ENCODE peak calls at places on chromosomes 13 and 19, in five cellular contexts. S, T, B, D and L are unnamed samples.

GRCh38 chr19:12126707-12127106 is 13.4 kb downstream of the ZNF20 start:
- DNase-seq in D (no peak), S (no peak), T (peak; percentile 11), B (no peak), L (no peak)

GRCh38 chr13:113851826-113852535 is 11.9 kb downstream of the GAS6 start:
- DNase-seq in D (no peak), S (no peak), T (no peak), B (no peak), L (peak; percentile 47)

GRCh38 chr13:24668511-24668910 is 11.7 kb upstream of the ATP12A start:
- DNase-seq in S (no peak), D (no peak), B (no peak), T (no peak), L (no peak)

GRCh38 chr19:12784871-12785430 is 6.3 kb upstream of the JUNB start:
- DNase-seq in S (no peak), D (no peak), B (peak; percentile 63), T (no peak), L (no peak)

GRCh38 chr13:109940637-109941036 is 154.3 kb upstream of the IRS2 start:
- DNase-seq in S (no peak), D (no peak), B (no peak), T (no peak), L (no peak)

GRCh38 chr19:7853760-7854107 is 20.5 kb downstream of the PRR36 start:
- DNase-seq in S (peak; percentile 39), D (no peak), B (no peak), T (no peak), L (no peak)

GRCh38 chr13:50911051-50911690 is 1.6 kb downstream of the RNASEH2B start:
- DNase-seq in S (no peak), B (peak; percentile 48), T (peak; percentile 13), D (no peak), L (no peak)

GRCh38 chr13:93689333-93689732 is 462.7 kb downstream of the GPC6 start:
- DNase-seq in T (no peak), D (no peak), S (no peak), B (no peak), L (no peak)

GRCh38 chr19:48544856-48545750 is 6.9 kb upstream of the SULT2B1 start:
- DNase-seq in B (no peak), T (no peak), D (no peak), S (no peak), L (no peak)

GRCh38 chr13:110565296-110565695 is 3.8 kb upstream of the RAB20 start:
- DNase-seq in T (no peak), S (no peak), D (no peak), B (no peak), L (no peak)

GRCh38 chr19:13574933-13575332 is 68.7 kb upstream of the CACNA1A start:
- DNase-seq in S (no peak), D (no peak), B (no peak), T (no peak), L (no peak)

GRCh38 chr13:63107163-63107935 is 1691.7 kb upstream of the PCDH20 start:
- DNase-seq in D (no peak), S (no peak), T (no peak), B (no peak), L (no peak)

GRCh38 chr13:30569901-30570576 is 47.7 kb upstream of the USPL1 start:
- DNase-seq in S (no peak), T (peak; percentile 91), B (no peak), D (peak; percentile 83), L (peak; percentile 69)

GRCh38 chr19:33683881-33684549 is 62.3 kb downstream of the CHST8 start:
- DNase-seq in D (no peak), T (peak; percentile 31), S (no peak), B (peak; percentile 17), L (peak; percentile 62)

GRCh38 chr19:18427080-18427751 is 8.0 kb downstream of the SSBP4 start:
- DNase-seq in B (no peak), T (no peak), S (peak; percentile 61), D (no peak), L (no peak)

GRCh38 chr13:25905411-25906010 is 146.3 kb downstream of the SHISA2 start:
- DNase-seq in D (no peak), T (peak; percentile 23), S (no peak), B (no peak), L (no peak)

GRCh38 chr19:38386968-38387549 is 775 bp downstream of the GGN start:
- DNase-seq in T (no peak), D (no peak), S (no peak), B (no peak), L (no peak)

GRCh38 chr19:56764296-56764695 is 76.2 kb downstream of the PEG3 start:
- DNase-seq in S (no peak), T (no peak), D (no peak), B (no peak), L (no peak)

GRCh38 chr13:35917252-35917941 is 213.8 kb downstream of the DCLK1 start:
- DNase-seq in B (peak; percentile 44), D (no peak), T (peak; percentile 7), S (no peak), L (no peak)
- H3K4me3 ChIP-seq in B (peak overlapping the region; percentile 8), D (peak overlapping the region; percentile 10), T (no peak overlapping the region), S (no peak overlapping the region), L (no peak overlapping the region)

DNA sequence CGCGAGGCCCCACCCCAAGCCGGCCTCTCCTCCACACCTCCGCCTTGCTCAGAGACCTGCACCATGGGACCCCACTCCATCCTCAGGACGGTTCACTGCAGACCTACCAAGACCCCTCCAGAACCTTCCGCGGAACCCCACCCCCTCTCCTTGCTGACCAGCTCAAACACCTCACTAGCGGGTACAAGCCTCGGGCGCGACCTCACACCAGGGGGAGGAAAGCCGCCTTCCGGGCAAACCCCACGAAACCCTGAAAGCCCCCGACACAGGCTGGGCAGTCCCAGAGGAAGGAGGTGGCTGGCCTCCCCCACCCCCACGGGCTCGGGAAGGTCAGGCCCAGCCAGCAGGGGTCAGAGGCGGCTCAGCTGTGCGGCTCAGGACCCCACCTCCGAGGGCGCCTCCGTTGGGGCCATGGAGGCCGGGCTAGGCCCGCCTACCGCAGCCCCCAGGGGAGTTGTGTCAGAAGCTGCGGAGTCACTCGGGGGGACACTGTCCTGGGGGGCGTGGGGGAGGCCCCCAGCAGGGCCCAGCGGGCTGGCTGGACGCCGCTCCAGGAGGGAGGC is 9.8 kb downstream of the GRIN3B start:
- DNase-seq in D (no peak), T (no peak), S (peak; percentile 77), B (no peak), L (no peak)
- TF ChIP-seq CTCF in D (no peak), T (no peak), S (no peak), B (no peak), L (no peak)

GRCh38 chr19:17215125-17215971 is at the start of gene USE1:
- DNase-seq in B (peak; percentile 96), S (peak; percentile 95), D (peak; percentile 51), T (peak; percentile 94), L (peak; percentile 91)
- H3K4me3 ChIP-seq in B (peak within 1 kb of the TSS; percentile 73), S (peak within 1 kb of the TSS; percentile 61), D (peak within 1 kb of the TSS; percentile 77), T (peak within 1 kb of the TSS; percentile 73), L (peak within 1 kb of the TSS; percentile 91)

GRCh38 chr19:45130888-45131615 is 29.7 kb downstream of the NKPD1 start:
- DNase-seq in B (peak; percentile 53), S (no peak), D (no peak), T (no peak), L (peak; percentile 57)
- TF ChIP-seq CTCF in B (peak; percentile 31), S (no peak), D (peak; percentile 40), T (no peak), L (peak; percentile 24)

DNA sequence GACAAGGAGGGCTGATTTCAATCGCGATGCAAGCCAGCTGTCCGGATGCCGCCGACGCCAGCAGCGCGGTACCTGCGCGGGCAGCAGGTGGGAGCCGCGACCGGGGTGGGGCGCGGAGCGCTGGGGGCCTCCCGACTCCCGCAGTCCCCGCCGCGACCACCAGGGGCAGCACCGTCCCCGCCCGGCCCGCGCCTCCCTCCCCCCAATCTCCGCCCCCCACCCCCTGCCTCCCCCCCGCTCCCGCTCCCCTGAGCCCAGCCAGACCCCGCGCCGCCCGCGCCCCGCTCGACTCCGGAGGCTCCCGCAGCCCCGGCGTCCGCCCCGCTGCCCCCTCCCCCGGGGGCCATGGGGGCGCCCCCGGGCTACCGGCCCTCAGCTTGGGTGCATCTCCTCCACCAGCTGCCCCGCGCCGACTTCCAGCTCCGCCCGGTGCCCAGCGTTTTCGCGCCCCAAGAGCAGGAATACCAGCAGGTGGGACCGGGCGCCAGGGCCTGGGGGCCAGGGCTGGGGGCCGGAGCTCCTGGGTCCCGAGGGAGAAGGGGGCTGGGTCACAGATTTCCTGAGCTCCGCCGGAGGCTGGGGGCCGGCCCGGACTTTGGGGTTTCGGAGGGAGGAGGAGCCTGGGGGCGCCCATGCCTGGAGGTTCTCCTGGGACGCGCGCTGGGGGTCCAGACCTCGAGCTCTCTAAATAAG is at the start of gene TTYH1:
- DNase-seq in D (no peak), S (peak; percentile 68), T (no peak), B (no peak), L (no peak)
- H3K4me3 ChIP-seq in D (no peak within 1 kb of the TSS), S (no peak within 1 kb of the TSS), T (no peak within 1 kb of the TSS), B (no peak within 1 kb of the TSS), L (no peak within 1 kb of the TSS)

GRCh38 chr19:5355693-5356092 is 15.1 kb upstream of the PTPRS start:
- DNase-seq in T (no peak), B (no peak), S (no peak), D (no peak), L (no peak)

GRCh38 chr19:5352229-5352763 is 11.7 kb upstream of the PTPRS start:
- DNase-seq in D (no peak), B (no peak), S (no peak), T (no peak), L (no peak)

GRCh38 chr19:5355076-5355475 is 14.5 kb upstream of the PTPRS start:
- DNase-seq in S (no peak), T (no peak), D (no peak), B (no peak), L (no peak)

GRCh38 chr19:5356428-5356827 is 15.8 kb upstream of the PTPRS start:
- DNase-seq in D (no peak), B (no peak), S (no peak), T (no peak), L (no peak)

DNA sequence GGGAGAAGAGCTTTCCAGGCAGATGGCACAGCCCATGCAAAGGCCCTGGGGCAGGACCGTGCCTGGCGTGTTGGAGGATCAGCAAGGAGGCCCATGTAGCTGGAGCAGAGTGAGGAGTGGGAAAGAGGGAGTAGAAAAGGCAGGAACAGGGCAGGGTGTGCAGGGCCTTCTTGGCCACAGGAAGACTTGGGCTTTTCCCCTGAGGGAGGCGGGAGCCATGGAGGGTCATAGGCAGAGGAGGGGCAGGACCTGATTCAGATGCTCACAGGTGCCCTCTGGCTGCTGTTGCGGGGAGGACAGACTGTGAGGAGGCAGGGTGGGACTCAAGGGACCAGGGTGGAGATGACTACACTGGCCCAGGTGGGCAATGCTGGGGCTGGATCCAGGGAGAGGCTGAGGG is 13.8 kb upstream of the PTPRS start:
- DNase-seq in T (no peak), S (no peak), D (no peak), B (peak; percentile 22), L (no peak)
- TF ChIP-seq CTCF in T (peak; percentile 36), S (no peak), D (peak; percentile 38), B (peak; percentile 40), L (peak; percentile 9)

GRCh38 chr13:37067874-37068273 is 8.4 kb upstream of the SUPT20H start:
- DNase-seq in B (no peak), T (no peak), S (no peak), D (no peak), L (no peak)
- H3K4me3 ChIP-seq in B (no peak overlapping the region), T (no peak overlapping the region), S (no peak overlapping the region), D (no peak overlapping the region), L (no peak overlapping the region)